ENCODE peak calls at places on chromosomes 7 and 10, in ten cellular contexts. One of them, this sample, is unnamed.

GRCh38 chr7:84469034-84469433 is 274.4 kb upstream of the SEMA3A start:
- DNase-seq in lung: no peak
- DNase-seq in fibroblast of lung: no peak
- DNase-seq in lower leg skin: no peak
- DNase-seq in AG04449: no peak
- DNase-seq in HepG2: no peak
- DNase-seq in SK-N-MC: no peak
- DNase-seq in astrocyte of the spinal cord: peak
- DNase-seq in A549: no peak
- DNase-seq in GM23248: no peak
- DNase-seq in this sample: no peak

GRCh38 chr10:67925449-67926005 is 41.1 kb downstream of the SIRT1 start:
- DNase-seq in lung: no peak
- DNase-seq in fibroblast of lung: no peak
- DNase-seq in lower leg skin: no peak
- DNase-seq in AG04449: peak
- DNase-seq in HepG2: no peak
- DNase-seq in SK-N-MC: no peak
- DNase-seq in astrocyte of the spinal cord: peak
- DNase-seq in A549: no peak
- DNase-seq in GM23248: peak
- DNase-seq in this sample: no peak

GRCh38 chr7:106231856-106232490 is 52.8 kb downstream of the NAMPT start:
- DNase-seq in lung: no peak
- DNase-seq in fibroblast of lung: no peak
- DNase-seq in lower leg skin: no peak
- DNase-seq in AG04449: no peak
- DNase-seq in HepG2: no peak
- DNase-seq in SK-N-MC: no peak
- DNase-seq in astrocyte of the spinal cord: peak
- DNase-seq in A549: no peak
- DNase-seq in GM23248: no peak
- DNase-seq in this sample: no peak

GRCh38 chr10:103276251-103276936 is 544 bp upstream of the INA start:
- DNase-seq in lung: no peak
- DNase-seq in fibroblast of lung: no peak
- DNase-seq in lower leg skin: no peak
- DNase-seq in AG04449: no peak
- DNase-seq in HepG2: no peak
- DNase-seq in SK-N-MC: no peak
- DNase-seq in astrocyte of the spinal cord: no peak
- DNase-seq in A549: no peak
- DNase-seq in GM23248: no peak
- DNase-seq in this sample: no peak

GRCh38 chr10:12981570-12981969 is 19.9 kb downstream of the CCDC3 start:
- DNase-seq in lung: no peak
- DNase-seq in fibroblast of lung: peak
- DNase-seq in lower leg skin: no peak
- DNase-seq in AG04449: no peak
- DNase-seq in HepG2: no peak
- DNase-seq in SK-N-MC: no peak
- DNase-seq in astrocyte of the spinal cord: peak
- DNase-seq in A549: peak
- DNase-seq in GM23248: peak
- DNase-seq in this sample: no peak

GRCh38 chr10:6840766-6841165 is 260.7 kb upstream of the PRKCQ start:
- DNase-seq in lung: no peak
- DNase-seq in fibroblast of lung: peak
- DNase-seq in lower leg skin: no peak
- DNase-seq in AG04449: no peak
- DNase-seq in HepG2: no peak
- DNase-seq in SK-N-MC: no peak
- DNase-seq in astrocyte of the spinal cord: peak
- DNase-seq in A549: no peak
- DNase-seq in GM23248: peak
- DNase-seq in this sample: no peak

GRCh38 chr10:63150745-63151144 is 17.6 kb downstream of the NRBF2 start:
- DNase-seq in lung: no peak
- DNase-seq in fibroblast of lung: no peak
- DNase-seq in lower leg skin: no peak
- DNase-seq in AG04449: no peak
- DNase-seq in HepG2: no peak
- DNase-seq in SK-N-MC: no peak
- DNase-seq in astrocyte of the spinal cord: no peak
- DNase-seq in A549: no peak
- DNase-seq in GM23248: no peak
- DNase-seq in this sample: no peak

GRCh38 chr10:50894312-50894711 is 8.9 kb upstream of the A1CF start:
- DNase-seq in lung: no peak
- DNase-seq in fibroblast of lung: no peak
- DNase-seq in lower leg skin: no peak
- DNase-seq in AG04449: no peak
- DNase-seq in HepG2: no peak
- DNase-seq in SK-N-MC: no peak
- DNase-seq in astrocyte of the spinal cord: no peak
- DNase-seq in A549: no peak
- DNase-seq in GM23248: no peak
- DNase-seq in this sample: no peak

GRCh38 chr10:45379891-45380540 is 6.0 kb downstream of the ALOX5 start:
- DNase-seq in lung: no peak
- DNase-seq in fibroblast of lung: no peak
- DNase-seq in lower leg skin: no peak
- DNase-seq in AG04449: no peak
- DNase-seq in HepG2: no peak
- DNase-seq in SK-N-MC: no peak
- DNase-seq in astrocyte of the spinal cord: no peak
- DNase-seq in A549: no peak
- DNase-seq in GM23248: no peak
- DNase-seq in this sample: no peak

GRCh38 chr7:84674236-84674913 is 479.8 kb upstream of the SEMA3A start:
- DNase-seq in lung: no peak
- DNase-seq in fibroblast of lung: peak
- DNase-seq in lower leg skin: no peak
- DNase-seq in AG04449: no peak
- DNase-seq in HepG2: no peak
- DNase-seq in SK-N-MC: no peak
- DNase-seq in astrocyte of the spinal cord: no peak
- DNase-seq in A549: no peak
- DNase-seq in GM23248: peak
- DNase-seq in this sample: no peak

GRCh38 chr10:81874878-81875679 is at the start of gene NRG3:
- DNase-seq in lung: no peak
- DNase-seq in fibroblast of lung: no peak
- DNase-seq in lower leg skin: no peak
- DNase-seq in AG04449: no peak
- DNase-seq in HepG2: no peak
- DNase-seq in SK-N-MC: no peak
- DNase-seq in astrocyte of the spinal cord: no peak
- DNase-seq in A549: no peak
- DNase-seq in GM23248: peak
- DNase-seq in this sample: no peak

GRCh38 chr10:90317172-90317571 is 540.7 kb downstream of the HTR7 start:
- DNase-seq in lung: no peak
- DNase-seq in fibroblast of lung: no peak
- DNase-seq in lower leg skin: no peak
- DNase-seq in AG04449: no peak
- DNase-seq in HepG2: no peak
- DNase-seq in SK-N-MC: no peak
- DNase-seq in astrocyte of the spinal cord: no peak
- DNase-seq in A549: no peak
- DNase-seq in GM23248: no peak
- DNase-seq in this sample: no peak

GRCh38 chr10:76309744-76310441 is 878.5 kb downstream of the LRMDA start:
- DNase-seq in lung: no peak
- DNase-seq in fibroblast of lung: peak
- DNase-seq in lower leg skin: no peak
- DNase-seq in AG04449: peak
- DNase-seq in HepG2: no peak
- DNase-seq in SK-N-MC: no peak
- DNase-seq in astrocyte of the spinal cord: peak
- DNase-seq in A549: no peak
- DNase-seq in GM23248: peak
- DNase-seq in this sample: no peak

GRCh38 chr7:121803041-121803440 is 69.9 kb upstream of the PTPRZ1 start:
- DNase-seq in lung: no peak
- DNase-seq in fibroblast of lung: no peak
- DNase-seq in lower leg skin: no peak
- DNase-seq in AG04449: no peak
- DNase-seq in HepG2: no peak
- DNase-seq in SK-N-MC: no peak
- DNase-seq in astrocyte of the spinal cord: no peak
- DNase-seq in A549: no peak
- DNase-seq in GM23248: no peak
- DNase-seq in this sample: no peak

GRCh38 chr7:121810831-121811494 is 62.0 kb upstream of the PTPRZ1 start:
- DNase-seq in lung: no peak
- DNase-seq in fibroblast of lung: no peak
- DNase-seq in lower leg skin: no peak
- DNase-seq in AG04449: no peak
- DNase-seq in HepG2: no peak
- DNase-seq in SK-N-MC: no peak
- DNase-seq in astrocyte of the spinal cord: no peak
- DNase-seq in A549: no peak
- DNase-seq in GM23248: no peak
- DNase-seq in this sample: no peak

GRCh38 chr7:121800916-121801675 is 71.9 kb upstream of the PTPRZ1 start:
- DNase-seq in lung: no peak
- DNase-seq in fibroblast of lung: no peak
- DNase-seq in lower leg skin: no peak
- DNase-seq in AG04449: no peak
- DNase-seq in HepG2: no peak
- DNase-seq in SK-N-MC: no peak
- DNase-seq in astrocyte of the spinal cord: no peak
- DNase-seq in A549: no peak
- DNase-seq in GM23248: no peak
- DNase-seq in this sample: no peak

GRCh38 chr7:121807078-121807477 is 65.9 kb upstream of the PTPRZ1 start:
- DNase-seq in lung: no peak
- DNase-seq in fibroblast of lung: no peak
- DNase-seq in lower leg skin: no peak
- DNase-seq in AG04449: no peak
- DNase-seq in HepG2: no peak
- DNase-seq in SK-N-MC: no peak
- DNase-seq in astrocyte of the spinal cord: no peak
- DNase-seq in A549: no peak
- DNase-seq in GM23248: no peak
- DNase-seq in this sample: no peak
- H3K4me3 ChIP-seq in lung: no peak
- H3K4me3 ChIP-seq in fibroblast of lung: no peak
- H3K4me3 ChIP-seq in lower leg skin: no peak
- H3K4me3 ChIP-seq in AG04449: no peak
- H3K4me3 ChIP-seq in HepG2: no peak
- H3K4me3 ChIP-seq in SK-N-MC: no peak
- H3K4me3 ChIP-seq in astrocyte of the spinal cord: no peak
- H3K4me3 ChIP-seq in A549: no peak
- H3K4me3 ChIP-seq in GM23248: no peak
- H3K4me3 ChIP-seq in this sample: no peak

DNA sequence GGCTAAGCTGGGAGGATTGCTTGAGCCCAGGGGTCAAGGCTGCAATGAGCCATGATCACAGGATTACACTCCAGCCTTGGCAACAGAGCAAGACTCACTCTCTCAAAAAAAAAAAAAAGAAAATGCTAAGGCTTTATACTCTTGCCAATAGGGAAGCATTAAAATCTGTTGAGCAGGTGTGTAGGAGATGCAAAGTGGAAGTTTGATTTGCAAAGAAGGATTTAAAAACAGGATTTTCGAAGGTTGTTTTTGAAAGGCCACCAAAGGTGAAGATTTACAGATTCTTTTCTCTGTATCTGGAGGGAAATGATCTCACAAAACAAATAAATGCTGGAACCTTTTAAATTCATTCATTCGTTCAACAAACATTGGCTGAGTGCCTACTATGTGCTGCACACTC is 8.6 kb upstream of the PDE1C start:
- DNase-seq in lung: no peak
- DNase-seq in fibroblast of lung: no peak
- DNase-seq in lower leg skin: no peak
- DNase-seq in AG04449: no peak
- DNase-seq in HepG2: no peak
- DNase-seq in SK-N-MC: no peak
- DNase-seq in astrocyte of the spinal cord: no peak
- DNase-seq in A549: no peak
- DNase-seq in GM23248: no peak
- DNase-seq in this sample: no peak
- H3K4me3 ChIP-seq in lung: no peak
- H3K4me3 ChIP-seq in fibroblast of lung: no peak
- H3K4me3 ChIP-seq in lower leg skin: no peak
- H3K4me3 ChIP-seq in AG04449: no peak
- H3K4me3 ChIP-seq in HepG2: no peak
- H3K4me3 ChIP-seq in SK-N-MC: no peak
- H3K4me3 ChIP-seq in astrocyte of the spinal cord: no peak
- H3K4me3 ChIP-seq in A549: no peak
- H3K4me3 ChIP-seq in GM23248: no peak
- H3K4me3 ChIP-seq in this sample: no peak

GRCh38 chr10:118870467-118871243 is 115.9 kb upstream of the CACUL1 start:
- DNase-seq in lung: peak
- DNase-seq in fibroblast of lung: peak
- DNase-seq in lower leg skin: no peak
- DNase-seq in AG04449: peak
- DNase-seq in HepG2: peak
- DNase-seq in SK-N-MC: no peak
- DNase-seq in astrocyte of the spinal cord: peak
- DNase-seq in A549: peak
- DNase-seq in GM23248: peak
- DNase-seq in this sample: no peak
- H3K4me3 ChIP-seq in lung: no peak
- H3K4me3 ChIP-seq in fibroblast of lung: no peak
- H3K4me3 ChIP-seq in lower leg skin: no peak
- H3K4me3 ChIP-seq in AG04449: no peak
- H3K4me3 ChIP-seq in HepG2: no peak
- H3K4me3 ChIP-seq in SK-N-MC: no peak
- H3K4me3 ChIP-seq in astrocyte of the spinal cord: no peak
- H3K4me3 ChIP-seq in A549: no peak
- H3K4me3 ChIP-seq in GM23248: no peak
- H3K4me3 ChIP-seq in this sample: no peak

GRCh38 chr7:3879337-3880054 is 578.4 kb downstream of the SDK1 start:
- DNase-seq in lung: no peak
- DNase-seq in fibroblast of lung: no peak
- DNase-seq in lower leg skin: no peak
- DNase-seq in AG04449: no peak
- DNase-seq in HepG2: no peak
- DNase-seq in SK-N-MC: no peak
- DNase-seq in astrocyte of the spinal cord: no peak
- DNase-seq in A549: no peak
- DNase-seq in GM23248: no peak
- DNase-seq in this sample: no peak

GRCh38 chr7:3882782-3883181 is 581.7 kb downstream of the SDK1 start:
- DNase-seq in lung: no peak
- DNase-seq in fibroblast of lung: no peak
- DNase-seq in lower leg skin: no peak
- DNase-seq in AG04449: no peak
- DNase-seq in HepG2: no peak
- DNase-seq in SK-N-MC: no peak
- DNase-seq in astrocyte of the spinal cord: no peak
- DNase-seq in A549: no peak
- DNase-seq in GM23248: no peak
- DNase-seq in this sample: no peak

GRCh38 chr7:3884543-3884942 is 583.5 kb downstream of the SDK1 start:
- DNase-seq in lung: no peak
- DNase-seq in fibroblast of lung: no peak
- DNase-seq in lower leg skin: no peak
- DNase-seq in AG04449: no peak
- DNase-seq in HepG2: no peak
- DNase-seq in SK-N-MC: no peak
- DNase-seq in astrocyte of the spinal cord: no peak
- DNase-seq in A549: no peak
- DNase-seq in GM23248: no peak
- DNase-seq in this sample: no peak

GRCh38 chr7:3880221-3880935 is 579.3 kb downstream of the SDK1 start:
- DNase-seq in lung: no peak
- DNase-seq in fibroblast of lung: peak
- DNase-seq in lower leg skin: no peak
- DNase-seq in AG04449: no peak
- DNase-seq in HepG2: no peak
- DNase-seq in SK-N-MC: no peak
- DNase-seq in astrocyte of the spinal cord: no peak
- DNase-seq in A549: no peak
- DNase-seq in GM23248: no peak
- DNase-seq in this sample: no peak
- H3K4me3 ChIP-seq in lung: no peak
- H3K4me3 ChIP-seq in fibroblast of lung: no peak
- H3K4me3 ChIP-seq in lower leg skin: no peak
- H3K4me3 ChIP-seq in AG04449: no peak
- H3K4me3 ChIP-seq in HepG2: no peak
- H3K4me3 ChIP-seq in SK-N-MC: no peak
- H3K4me3 ChIP-seq in astrocyte of the spinal cord: no peak
- H3K4me3 ChIP-seq in A549: no peak
- H3K4me3 ChIP-seq in GM23248: no peak
- H3K4me3 ChIP-seq in this sample: no peak